ENCODE peak calls at places on chromosome 14, in four cellular contexts. One of them, this sample, is unnamed.

GRCh38 chr14:26872510-26872909 is 274.7 kb upstream of the NOVA1 start:
- DNase-seq in WTC11: no peak
- DNase-seq in epithelial cell of esophagus: no peak
- DNase-seq in activated B cell treated with CpG ODN at 0.5 μM for 24 hours: no peak
- DNase-seq in this sample: no peak

GRCh38 chr14:102508410-102508773 is 1.2 kb downstream of the ANKRD9 start:
- DNase-seq in WTC11: no peak
- DNase-seq in epithelial cell of esophagus: peak
- DNase-seq in activated B cell treated with CpG ODN at 0.5 μM for 24 hours: no peak
- DNase-seq in this sample: no peak

GRCh38 chr14:24504425-24504824 is 3.6 kb downstream of the CMA1 start:
- DNase-seq in WTC11: no peak
- DNase-seq in epithelial cell of esophagus: peak
- DNase-seq in activated B cell treated with CpG ODN at 0.5 μM for 24 hours: no peak
- DNase-seq in this sample: no peak

GRCh38 chr14:88559852-88560251 is 3.0 kb upstream of the ZC3H14 start:
- DNase-seq in WTC11: no peak
- DNase-seq in epithelial cell of esophagus: peak
- DNase-seq in activated B cell treated with CpG ODN at 0.5 μM for 24 hours: no peak
- DNase-seq in this sample: no peak

GRCh38 chr14:105760691-105761344 is 234.4 kb downstream of the TMEM121 start:
- DNase-seq in WTC11: no peak
- DNase-seq in epithelial cell of esophagus: no peak
- DNase-seq in activated B cell treated with CpG ODN at 0.5 μM for 24 hours: no peak
- DNase-seq in this sample: no peak

GRCh38 chr14:105067969-105068301 is 2.7 kb upstream of the GPR132 start:
- DNase-seq in WTC11: no peak
- DNase-seq in epithelial cell of esophagus: no peak
- DNase-seq in activated B cell treated with CpG ODN at 0.5 μM for 24 hours: peak
- DNase-seq in this sample: no peak

GRCh38 chr14:51546603-51547258 is 105.0 kb upstream of the FRMD6 start:
- DNase-seq in WTC11: no peak
- DNase-seq in epithelial cell of esophagus: no peak
- DNase-seq in activated B cell treated with CpG ODN at 0.5 μM for 24 hours: no peak
- DNase-seq in this sample: no peak

GRCh38 chr14:69214376-69214775 is 23.1 kb downstream of the EXD2 start:
- DNase-seq in WTC11: no peak
- DNase-seq in epithelial cell of esophagus: no peak
- DNase-seq in activated B cell treated with CpG ODN at 0.5 μM for 24 hours: no peak
- DNase-seq in this sample: no peak

GRCh38 chr14:44914849-44915248 is 46.9 kb downstream of the KLHL28 start:
- DNase-seq in WTC11: no peak
- DNase-seq in epithelial cell of esophagus: peak
- DNase-seq in activated B cell treated with CpG ODN at 0.5 μM for 24 hours: no peak
- DNase-seq in this sample: no peak

GRCh38 chr14:88210426-88210825 is 112.6 kb downstream of the KCNK10 start:
- DNase-seq in WTC11: no peak
- DNase-seq in epithelial cell of esophagus: no peak
- DNase-seq in activated B cell treated with CpG ODN at 0.5 μM for 24 hours: no peak
- DNase-seq in this sample: no peak

GRCh38 chr14:98244162-98244948 is 1027.6 kb downstream of the BCL11B start:
- DNase-seq in WTC11: no peak
- DNase-seq in epithelial cell of esophagus: peak
- DNase-seq in activated B cell treated with CpG ODN at 0.5 μM for 24 hours: no peak
- DNase-seq in this sample: no peak

GRCh38 chr14:24875203-24875840 is 174.6 kb downstream of the STXBP6 start:
- DNase-seq in WTC11: no peak
- DNase-seq in epithelial cell of esophagus: no peak
- DNase-seq in activated B cell treated with CpG ODN at 0.5 μM for 24 hours: no peak
- DNase-seq in this sample: no peak

GRCh38 chr14:99270491-99271287 is 1.3 kb downstream of the BCL11B start:
- DNase-seq in WTC11: peak
- DNase-seq in epithelial cell of esophagus: no peak
- DNase-seq in activated B cell treated with CpG ODN at 0.5 μM for 24 hours: no peak
- DNase-seq in this sample: no peak

GRCh38 chr14:96614528-96614927 is 112.3 kb downstream of the PAPOLA start:
- DNase-seq in WTC11: no peak
- DNase-seq in epithelial cell of esophagus: no peak
- DNase-seq in activated B cell treated with CpG ODN at 0.5 μM for 24 hours: no peak
- DNase-seq in this sample: peak

GRCh38 chr14:23297878-23298277 is 4.8 kb downstream of the PPP1R3E start:
- DNase-seq in WTC11: no peak
- DNase-seq in epithelial cell of esophagus: no peak
- DNase-seq in activated B cell treated with CpG ODN at 0.5 μM for 24 hours: no peak
- DNase-seq in this sample: no peak
- TF ChIP-seq CTCF in WTC11: no peak
- TF ChIP-seq CTCF in epithelial cell of esophagus: no peak
- TF ChIP-seq CTCF in activated B cell treated with CpG ODN at 0.5 μM for 24 hours: no peak
- TF ChIP-seq CTCF in this sample: no peak

GRCh38 chr14:53412819-53413664 is 259.9 kb upstream of the DDHD1 start:
- DNase-seq in WTC11: no peak
- DNase-seq in epithelial cell of esophagus: peak
- DNase-seq in activated B cell treated with CpG ODN at 0.5 μM for 24 hours: no peak
- DNase-seq in this sample: no peak
- TF ChIP-seq CTCF in WTC11: no peak
- TF ChIP-seq CTCF in epithelial cell of esophagus: peak
- TF ChIP-seq CTCF in activated B cell treated with CpG ODN at 0.5 μM for 24 hours: no peak
- TF ChIP-seq CTCF in this sample: peak

GRCh38 chr14:89955418-89956293 is at the start of gene TDP1:
- DNase-seq in WTC11: peak
- DNase-seq in epithelial cell of esophagus: peak
- DNase-seq in activated B cell treated with CpG ODN at 0.5 μM for 24 hours: peak
- DNase-seq in this sample: peak

GRCh38 chr14:89953602-89954001 is 928 bp downstream of the EFCAB11 start:
- DNase-seq in WTC11: no peak
- DNase-seq in epithelial cell of esophagus: no peak
- DNase-seq in activated B cell treated with CpG ODN at 0.5 μM for 24 hours: no peak
- DNase-seq in this sample: no peak

GRCh38 chr14:89952581-89952980 is 1.9 kb downstream of the EFCAB11 start:
- DNase-seq in WTC11: no peak
- DNase-seq in epithelial cell of esophagus: no peak
- DNase-seq in activated B cell treated with CpG ODN at 0.5 μM for 24 hours: no peak
- DNase-seq in this sample: no peak

GRCh38 chr14:89955022-89955414 is 488 bp upstream of the EFCAB11 start:
- DNase-seq in WTC11: no peak
- DNase-seq in epithelial cell of esophagus: no peak
- DNase-seq in activated B cell treated with CpG ODN at 0.5 μM for 24 hours: no peak
- DNase-seq in this sample: no peak

GRCh38 chr14:89954045-89955021 is at the start of gene EFCAB11:
- DNase-seq in WTC11: peak
- DNase-seq in epithelial cell of esophagus: peak
- DNase-seq in activated B cell treated with CpG ODN at 0.5 μM for 24 hours: peak
- DNase-seq in this sample: peak
- TF ChIP-seq CTCF in WTC11: no peak
- TF ChIP-seq CTCF in epithelial cell of esophagus: peak
- TF ChIP-seq CTCF in activated B cell treated with CpG ODN at 0.5 μM for 24 hours: no peak
- TF ChIP-seq CTCF in this sample: no peak

DNA sequence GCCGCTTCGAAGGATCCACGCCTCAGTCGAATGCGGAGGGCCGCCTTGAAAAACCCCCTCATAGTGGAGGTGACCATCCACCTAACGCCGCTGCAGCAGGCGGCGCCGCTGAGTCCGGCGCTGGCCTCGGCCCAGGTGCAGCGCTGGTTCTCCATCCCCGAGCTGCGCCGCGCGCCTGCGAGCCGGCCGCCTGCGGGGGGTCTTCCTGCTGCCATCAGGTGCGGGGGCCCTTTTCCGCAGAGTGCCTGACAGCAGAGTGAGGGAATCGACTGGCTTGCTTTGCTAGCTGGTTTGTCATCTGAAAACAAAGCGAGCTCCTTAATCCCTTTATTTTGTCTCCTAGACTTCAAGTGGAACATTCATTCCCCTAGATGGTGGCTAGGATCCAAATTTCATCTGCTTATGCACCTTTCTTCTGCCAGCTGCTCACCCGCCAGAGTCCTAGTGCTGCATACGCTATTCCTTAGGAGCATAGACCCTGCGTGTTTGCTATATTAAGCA is 10.4 kb upstream of the DNAL1 start:
- DNase-seq in WTC11: peak
- DNase-seq in epithelial cell of esophagus: no peak
- DNase-seq in activated B cell treated with CpG ODN at 0.5 μM for 24 hours: peak
- DNase-seq in this sample: no peak
- TF ChIP-seq CTCF in WTC11: no peak
- TF ChIP-seq CTCF in epithelial cell of esophagus: peak
- TF ChIP-seq CTCF in activated B cell treated with CpG ODN at 0.5 μM for 24 hours: no peak
- TF ChIP-seq CTCF in this sample: no peak

DNA sequence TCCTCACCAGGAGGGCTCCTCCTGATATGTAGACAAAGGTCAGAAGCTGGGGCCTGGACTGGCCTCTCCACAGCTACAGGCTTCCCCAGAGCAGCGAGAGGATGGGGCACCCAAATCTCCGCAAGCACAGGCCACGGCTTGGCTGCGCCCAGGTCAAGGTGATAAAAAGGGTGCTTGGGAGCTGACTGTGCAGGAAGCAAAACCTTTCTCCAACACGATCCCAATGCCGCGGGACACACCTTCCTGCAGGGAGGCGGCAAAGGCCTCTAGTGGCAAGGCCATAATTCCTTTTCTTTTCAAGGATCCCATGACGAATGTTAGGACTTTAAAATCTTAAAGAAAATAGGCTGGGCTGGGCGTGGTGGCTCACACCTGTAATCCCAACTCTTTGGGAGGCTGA is 13.6 kb downstream of the ITPK1 start:
- DNase-seq in WTC11: no peak
- DNase-seq in epithelial cell of esophagus: no peak
- DNase-seq in activated B cell treated with CpG ODN at 0.5 μM for 24 hours: no peak
- DNase-seq in this sample: no peak
- TF ChIP-seq CTCF in WTC11: no peak
- TF ChIP-seq CTCF in epithelial cell of esophagus: no peak
- TF ChIP-seq CTCF in activated B cell treated with CpG ODN at 0.5 μM for 24 hours: no peak
- TF ChIP-seq CTCF in this sample: no peak

GRCh38 chr14:23321572-23322547 is 603 bp downstream of the PABPN1 start:
- DNase-seq in WTC11: peak
- DNase-seq in epithelial cell of esophagus: peak
- DNase-seq in activated B cell treated with CpG ODN at 0.5 μM for 24 hours: no peak
- DNase-seq in this sample: no peak
- TF ChIP-seq CTCF in WTC11: no peak
- TF ChIP-seq CTCF in epithelial cell of esophagus: peak
- TF ChIP-seq CTCF in activated B cell treated with CpG ODN at 0.5 μM for 24 hours: no peak
- TF ChIP-seq CTCF in this sample: no peak

This sample was measured in D721Med.